ENCODE peak calls at places on chromosomes 12 and 14, in six cellular contexts. U is cardiac muscle cell, C is DMS153, D is NCI-H2029, R is NCI-H748 treated with DMSO at 0.1 percent for 48 hours, V is astrocyte of the cerebellum. H is an unnamed sample.

GRCh38 chr12:49331360-49332222 is 5.4 kb downstream of the C1QL4 start:
- DNase-seq in U (peak; percentile 84), C (peak; percentile 32), D (peak; percentile 23), R (peak; percentile 38), V (peak; percentile 39), H (no peak)

GRCh38 chr14:52268191-52269061 is 928 bp downstream of the PTGDR start:
- DNase-seq in U (peak; percentile 49), C (no peak), D (no peak), R (no peak), V (no peak), H (no peak)

GRCh38 chr12:131218291-131219172 is 264.8 kb downstream of the ADGRD1 start:
- DNase-seq in U (no peak), C (no peak), D (no peak), R (no peak), V (no peak), H (no peak)

GRCh38 chr14:90461425-90461824 is 64.6 kb downstream of the CALM1 start:
- DNase-seq in U (no peak), C (no peak), D (no peak), R (no peak), V (no peak), H (no peak)

GRCh38 chr12:203462-204260 is 10.3 kb downstream of the SLC6A12 start:
- DNase-seq in U (peak; percentile 31), C (no peak), D (no peak), R (no peak), V (no peak), H (no peak)

GRCh38 chr12:56385873-56386272 is 23.2 kb upstream of the APOF start:
- DNase-seq in U (peak; percentile 6), C (no peak), D (peak; percentile 3), R (no peak), V (no peak), H (peak; percentile 75)

GRCh38 chr12:88868062-88868461 is 287.8 kb upstream of the KITLG start:
- DNase-seq in U (peak; percentile 7), C (no peak), D (no peak), R (no peak), V (no peak), H (no peak)

GRCh38 chr14:91409991-91410401 is 7.6 kb downstream of the CCDC88C start:
- DNase-seq in U (no peak), C (no peak), D (no peak), R (no peak), V (no peak), H (no peak)

GRCh38 chr12:94073441-94074051 is 74.8 kb upstream of the PLXNC1 start:
- DNase-seq in U (peak; percentile 65), C (no peak), D (no peak), R (no peak), V (no peak), H (no peak)

GRCh38 chr14:99749142-99749541 is 44.1 kb upstream of the EML1 start:
- DNase-seq in U (no peak), C (no peak), D (no peak), R (no peak), V (no peak), H (no peak)

GRCh38 chr14:24607635-24608492 is 1.6 kb downstream of the GZMH start:
- DNase-seq in U (no peak), C (no peak), D (no peak), R (no peak), V (no peak), H (no peak)

GRCh38 chr12:74530676-74531075 is 7.0 kb upstream of the ATXN7L3B start:
- DNase-seq in U (no peak), C (no peak), D (no peak), R (no peak), V (no peak), H (no peak)

GRCh38 chr12:118853634-118854033 is 127.7 kb upstream of the SRRM4 start:
- DNase-seq in U (no peak), C (peak; percentile 25), D (no peak), R (no peak), V (no peak), H (no peak)

GRCh38 chr12:88388566-88389269 is 191.6 kb downstream of the KITLG start:
- DNase-seq in U (peak; percentile 10), C (no peak), D (no peak), R (no peak), V (no peak), H (no peak)

GRCh38 chr12:123479442-123480180 is 21.7 kb downstream of the SNRNP35 start:
- DNase-seq in U (no peak), C (no peak), D (no peak), R (no peak), V (no peak), H (no peak)